ENCODE peak calls at places on chromosomes 12 and 14, in five cellular contexts. M is cardiac muscle cell; Y is ovary; L is right cardiac atrium; A is CD8-positive, alpha-beta memory T cell. W is an unnamed sample.

GRCh38 chr12:125734137-125734536 is 668.9 kb downstream of the AACS start:
- DNase-seq in Y (no peak), M (no peak), L (no peak), A (no peak), W (no peak)

GRCh38 chr12:23356440-23356839 is 593.0 kb downstream of the SOX5 start:
- DNase-seq in M (no peak), L (no peak), A (no peak), Y (no peak), W (no peak)

GRCh38 chr12:52310622-52311281 is 10.4 kb downstream of the KRT83 start:
- DNase-seq in A (no peak), L (no peak), Y (no peak), M (no peak), W (no peak)

GRCh38 chr12:43102506-43103269 is 449.3 kb downstream of the ADAMTS20 start:
- DNase-seq in L (no peak), M (no peak), Y (no peak), A (no peak), W (no peak)

GRCh38 chr12:20370841-20371240 is 2.5 kb downstream of the PDE3A start:
- DNase-seq in Y (no peak), M (no peak), L (no peak), A (no peak), W (no peak)

GRCh38 chr12:2319747-2320146 is 267.0 kb downstream of the CACNA1C start:
- DNase-seq in Y (no peak), L (no peak), M (no peak), A (no peak), W (peak)

GRCh38 chr12:85951823-85952222 is 77.7 kb downstream of the NTS start:
- DNase-seq in A (no peak), L (no peak), Y (no peak), M (no peak), W (no peak)

GRCh38 chr12:49340971-49341776 is 4.2 kb upstream of the C1QL4 start:
- DNase-seq in A (no peak), L (no peak), M (no peak), Y (no peak), W (no peak)

GRCh38 chr12:67650127-67650495 is 1.6 kb downstream of the DYRK2 start:
- DNase-seq in A (no peak), Y (peak), M (peak), L (peak), W (peak)

GRCh38 chr14:81363746-81364400 is 36.3 kb downstream of the STON2 start:
- DNase-seq in A (no peak), L (no peak), Y (no peak), M (no peak), W (no peak)

GRCh38 chr12:76666272-76666845 is 97.6 kb upstream of the ZDHHC17 start:
- DNase-seq in M (no peak), L (no peak), Y (no peak), A (no peak), W (no peak)

GRCh38 chr12:92765871-92766270 is 63.1 kb downstream of the PLEKHG7 start:
- DNase-seq in M (no peak), A (no peak), Y (no peak), L (no peak), W (no peak)

GRCh38 chr12:10967409-10967808 is 19.3 kb downstream of the TAS2R50 start:
- DNase-seq in A (no peak), Y (no peak), M (no peak), L (no peak), W (no peak)

GRCh38 chr12:102917026-102917787 is at the start of gene PAH:
- DNase-seq in Y (no peak), A (peak), M (peak), L (peak), W (no peak)

GRCh38 chr14:99266181-99267178 is 5.5 kb downstream of the BCL11B start:
- DNase-seq in L (peak), M (peak), A (peak), Y (peak), W (peak)

GRCh38 chr14:55535521-55536207 is 44.3 kb upstream of the KTN1 start:
- DNase-seq in Y (no peak), L (no peak), A (no peak), M (no peak), W (no peak)

GRCh38 chr14:54782803-54783659 is 119.6 kb downstream of the GCH1 start:
- DNase-seq in M (no peak), Y (no peak), A (no peak), L (peak), W (no peak)

GRCh38 chr14:99035712-99036593 is 236.0 kb downstream of the BCL11B start:
- DNase-seq in L (peak), Y (peak), M (peak), A (no peak), W (peak)

GRCh38 chr14:61569308-61569707 is 126.0 kb upstream of the HIF1A start:
- DNase-seq in L (no peak), A (no peak), M (no peak), Y (no peak), W (no peak)

GRCh38 chr14:74571441-74571841 is 40.6 kb downstream of the LTBP2 start:
- DNase-seq in Y (no peak), L (peak), M (no peak), A (no peak), W (no peak)

GRCh38 chr14:104797112-104798044 is 1.8 kb upstream of the AKT1 start:
- DNase-seq in M (peak), A (no peak), L (no peak), Y (no peak), W (peak)
- H3K27ac ChIP-seq in M (peak), A (no peak), L (peak), Y (no peak), W (peak)

GRCh38 chr12:110001596-110001995 is 2.4 kb downstream of the ANKRD13A start:
- DNase-seq in Y (no peak), M (no peak), A (no peak), L (no peak), W (no peak)
- H3K4me3 ChIP-seq in Y (no peak), M (no peak), A (no peak), L (no peak), W (no peak)

GRCh38 chr14:95196826-95197497 is 39.6 kb upstream of the DICER1 start:
- DNase-seq in L (no peak), M (no peak), Y (no peak), A (no peak), W (no peak)
- H3K27ac ChIP-seq in L (no peak), M (no peak), Y (no peak), A (no peak), W (no peak)

GRCh38 chr12:45234134-45234865 is 18.4 kb downstream of the ANO6 start:
- DNase-seq in Y (peak), M (peak), L (no peak), A (no peak), W (no peak)
- H3K4me3 ChIP-seq in Y (no peak), M (peak), L (no peak), A (no peak), W (peak)

GRCh38 chr14:69580009-69580577 is 5.4 kb upstream of the CCDC177 start:
- DNase-seq in L (no peak), M (peak), A (no peak), Y (peak), W (no peak)
- H3K27ac ChIP-seq in L (no peak), M (no peak), A (no peak), Y (no peak), W (no peak)

DNA sequence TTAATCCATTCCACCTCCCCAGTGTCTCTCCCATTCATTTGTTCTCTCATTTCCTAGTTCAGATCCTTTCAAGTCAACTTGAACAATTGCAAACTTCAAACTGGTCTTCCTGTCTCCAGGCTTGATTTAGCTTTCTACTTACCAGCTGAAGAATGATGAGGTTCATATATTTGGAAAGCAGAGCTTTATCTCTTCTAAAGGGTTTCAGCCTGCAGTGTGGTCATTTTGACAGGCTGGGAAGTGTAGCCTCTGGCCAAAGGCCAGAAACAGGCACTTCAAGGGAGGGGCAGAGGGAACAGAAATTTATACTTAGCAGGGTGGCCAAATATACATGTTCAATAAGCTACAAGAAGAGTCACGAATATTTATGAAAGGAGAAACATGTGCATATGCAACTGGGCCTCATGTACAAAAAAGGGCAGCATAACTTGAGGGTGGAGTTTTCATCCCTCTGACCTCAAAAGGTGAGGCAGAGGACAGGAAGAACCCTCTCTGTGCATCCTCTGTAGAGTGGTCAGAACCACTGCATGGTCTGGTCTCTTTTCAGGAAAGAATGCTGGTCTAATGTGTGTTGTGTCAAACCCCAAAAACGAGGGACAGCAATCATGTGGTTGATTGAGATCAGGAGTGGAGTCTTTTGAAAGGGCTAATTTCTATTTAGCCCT is 34.0 kb upstream of the HECTD1 start:
- DNase-seq in M (peak), L (peak), Y (no peak), A (no peak), W (no peak)
- H3K4me3 ChIP-seq in M (no peak), L (no peak), Y (no peak), A (no peak), W (peak)

DNA sequence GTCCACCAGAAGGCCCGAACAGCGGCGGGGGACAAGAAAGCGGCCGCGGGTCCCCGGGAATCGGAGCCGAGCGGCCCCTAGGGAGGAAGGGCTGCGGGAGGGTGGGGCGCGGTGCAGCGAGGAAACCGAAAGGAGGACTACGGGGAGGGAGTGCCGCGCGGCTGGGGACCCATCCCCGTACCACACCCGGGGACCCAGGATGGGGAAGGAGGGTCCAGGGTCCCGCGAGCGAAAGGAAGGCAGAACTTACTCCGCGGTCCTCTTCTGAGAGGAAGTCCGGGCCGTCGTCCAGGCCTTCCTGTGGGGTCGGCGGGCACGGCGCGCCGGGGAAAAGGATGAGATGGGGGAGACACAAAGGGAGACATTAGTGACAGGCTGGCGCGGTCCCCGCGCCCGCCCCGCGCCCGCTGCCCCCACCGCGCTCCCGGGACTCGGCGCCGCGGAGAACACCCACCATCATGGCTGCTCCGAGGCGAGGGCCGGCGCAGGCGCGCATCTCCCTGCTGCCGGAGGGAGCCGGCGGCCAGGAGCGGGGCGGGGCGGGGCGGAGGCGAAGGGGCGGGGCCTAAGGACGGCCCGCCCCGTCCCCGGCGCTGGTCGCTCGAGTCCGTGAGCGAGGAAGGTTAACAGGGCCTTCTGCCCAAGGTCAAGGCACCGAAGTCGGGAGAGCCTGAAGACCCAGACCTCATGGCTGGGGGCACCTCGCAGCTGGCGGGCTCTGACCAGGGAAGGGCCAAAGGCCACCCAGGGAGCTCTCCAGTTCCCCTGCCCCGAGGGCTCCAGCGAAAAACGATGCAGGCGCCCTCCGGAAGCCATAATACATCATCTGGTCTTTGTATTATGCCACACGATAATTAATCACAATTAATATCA is at the start of gene SNX6:
- DNase-seq in A (peak), Y (peak), M (peak), L (peak), W (peak)
- H3K27ac ChIP-seq in A (peak), Y (peak), M (peak), L (peak), W (peak)

GRCh38 chr12:81079280-81080076 is 1.6 kb downstream of the ACSS3 start:
- DNase-seq in M (no peak), Y (no peak), A (no peak), L (no peak), W (no peak)

GRCh38 chr12:81083018-81083417 is 5.1 kb downstream of the ACSS3 start:
- DNase-seq in A (no peak), M (no peak), L (no peak), Y (no peak), W (no peak)

GRCh38 chr12:81081726-81082125 is 3.8 kb downstream of the ACSS3 start:
- DNase-seq in L (no peak), A (no peak), Y (no peak), M (no peak), W (no peak)

GRCh38 chr12:81078469-81079196 is 754 bp downstream of the ACSS3 start:
- DNase-seq in Y (peak), A (no peak), L (no peak), M (peak), W (no peak)

GRCh38 chr12:81080431-81080983 is 2.6 kb downstream of the ACSS3 start:
- DNase-seq in A (no peak), M (no peak), Y (no peak), L (no peak), W (no peak)
- H3K4me3 ChIP-seq in A (no peak), M (no peak), Y (peak), L (peak), W (peak)

GRCh38 chr12:124637586-124637985 is 70.2 kb upstream of the NCOR2 start:
- DNase-seq in M (no peak), Y (no peak), A (no peak), L (peak), W (no peak)

GRCh38 chr12:124637163-124637562 is 69.8 kb upstream of the NCOR2 start:
- DNase-seq in L (no peak), A (no peak), Y (no peak), M (no peak), W (no peak)

GRCh38 chr12:124633954-124634352 is 66.5 kb upstream of the NCOR2 start:
- DNase-seq in Y (no peak), A (no peak), L (peak), M (no peak), W (no peak)

GRCh38 chr12:124635316-124635715 is 67.9 kb upstream of the NCOR2 start:
- DNase-seq in Y (no peak), A (no peak), L (no peak), M (no peak), W (no peak)

GRCh38 chr12:124636138-124636968 is 68.9 kb upstream of the NCOR2 start:
- DNase-seq in Y (peak), M (no peak), L (no peak), A (no peak), W (no peak)
- H3K27ac ChIP-seq in Y (no peak), M (no peak), L (no peak), A (no peak), W (no peak)

W was measured in left ventricle myocardium inferior.